ENCODE peak calls at places on chromosomes 16 and 17, in nine cellular contexts. N is heart left ventricle, G is cardiac muscle cell, W is renal cortical epithelial cell, Y is type B pancreatic cell, O is Daoy, L is amniotic epithelial cell, A is A172, H is left cardiac atrium. V is an unnamed sample.

GRCh38 chr16:81946206-81946605 is 65.1 kb downstream of the SDR42E1 start:
- DNase-seq in N (no peak), G (no peak), W (no peak), Y (no peak), O (peak), L (no peak), A (peak), H (no peak), V (no peak)

GRCh38 chr16:69448470-69449193 is 24.2 kb downstream of the CYB5B start:
- DNase-seq in N (no peak), G (no peak), W (peak), Y (no peak), O (no peak), L (peak), A (no peak), H (no peak), V (peak)

GRCh38 chr16:65908568-65908967 is 457.9 kb upstream of the CDH5 start:
- DNase-seq in N (no peak), G (no peak), W (no peak), Y (no peak), O (no peak), L (no peak), A (no peak), H (no peak), V (peak)

GRCh38 chr17:80955078-80955477 is 36.6 kb upstream of the CHMP6 start:
- DNase-seq in N (no peak), G (no peak), W (no peak), Y (no peak), O (no peak), L (no peak), A (no peak), H (peak), V (no peak)

GRCh38 chr17:10048951-10049350 is 143.9 kb upstream of the RCVRN start:
- DNase-seq in N (no peak), G (no peak), W (no peak), Y (no peak), O (no peak), L (no peak), A (no peak), H (no peak), V (no peak)

GRCh38 chr17:36498155-36498554 is 11.7 kb downstream of the ZNHIT3 start:
- DNase-seq in N (no peak), G (no peak), W (no peak), Y (no peak), O (no peak), L (no peak), A (no peak), H (no peak), V (no peak)

GRCh38 chr16:16006650-16007049 is 57.2 kb downstream of the ABCC1 start:
- DNase-seq in N (no peak), G (no peak), W (no peak), Y (no peak), O (no peak), L (no peak), A (no peak), H (no peak), V (no peak)

GRCh38 chr17:66094727-66095126 is 97.2 kb downstream of the CEP112 start:
- DNase-seq in N (no peak), G (no peak), W (no peak), Y (no peak), O (no peak), L (no peak), A (no peak), H (no peak), V (no peak)

GRCh38 chr17:76585649-76586593 is at the start of gene ST6GALNAC2:
- DNase-seq in N (peak), G (peak), W (no peak), Y (no peak), O (peak), L (no peak), A (peak), H (peak), V (no peak)

GRCh38 chr17:78514521-78514920 is 62.7 kb downstream of the DNAH17 start:
- DNase-seq in N (no peak), G (no peak), W (no peak), Y (no peak), O (no peak), L (no peak), A (no peak), H (no peak), V (no peak)

GRCh38 chr17:34703533-34703932 is 124.2 kb downstream of the TMEM132E start:
- DNase-seq in N (peak), G (peak), W (peak), Y (peak), O (peak), L (peak), A (peak), H (peak), V (peak)

GRCh38 chr16:85235988-85236831 is 123.9 kb upstream of the CIBAR2 start:
- DNase-seq in N (peak), G (no peak), W (no peak), Y (no peak), O (peak), L (no peak), A (no peak), H (peak), V (no peak)

GRCh38 chr16:68086336-68086821 is 1.2 kb downstream of the NFATC3 start:
- DNase-seq in N (no peak), G (peak), W (peak), Y (no peak), O (peak), L (peak), A (no peak), H (no peak), V (peak)

GRCh38 chr17:15262291-15263205 is 2.6 kb downstream of the PMP22 start:
- DNase-seq in N (peak), G (peak), W (no peak), Y (no peak), O (peak), L (peak), A (peak), H (peak), V (peak)

GRCh38 chr17:75589919-75590303 is 2.3 kb downstream of the MYO15B start:
- DNase-seq in N (peak), G (no peak), W (no peak), Y (no peak), O (peak), L (no peak), A (no peak), H (peak), V (no peak)

GRCh38 chr17:8649157-8650118 is 18.9 kb upstream of the MYH10 start:
- DNase-seq in N (peak), G (no peak), W (no peak), Y (no peak), O (peak), L (peak), A (no peak), H (peak), V (no peak)